ENCODE peak calls at places on chromosome 1, in seven cellular contexts. I, J, A, E, K, C and M are unnamed samples.

GRCh38 chr1:201954263-201955008 is 867 bp upstream of the TIMM17A start:
- DNase-seq in J (no peak), E (no peak), A (no peak), I (no peak), K (no peak), C (no peak), M (no peak)

GRCh38 chr1:13807213-13807612 is 107.2 kb downstream of the PRDM2 start:
- DNase-seq in J (no peak), K (no peak), C (peak; percentile 67), E (no peak), I (peak; percentile 35), A (peak; percentile 4), M (no peak)

GRCh38 chr1:68916227-68916853 is 419.5 kb upstream of the DEPDC1 start:
- DNase-seq in A (no peak), C (no peak), E (no peak), K (no peak), I (peak; percentile 3), J (no peak), M (no peak)

GRCh38 chr1:91846007-91846620 is 39.8 kb downstream of the TGFBR3 start:
- DNase-seq in J (no peak), C (no peak), E (peak; percentile 33), A (no peak), I (peak; percentile 35), K (no peak), M (no peak)

GRCh38 chr1:184682956-184683355 is 71.7 kb downstream of the EDEM3 start:
- DNase-seq in C (no peak), A (no peak), K (no peak), E (no peak), I (no peak), J (no peak), M (no peak)

GRCh38 chr1:29575826-29576225 is 339.5 kb downstream of the PTPRU start:
- DNase-seq in J (no peak), A (no peak), E (no peak), I (no peak), C (no peak), K (no peak), M (no peak)

GRCh38 chr1:145956776-145957442 is 908 bp downstream of the LIX1L start:
- DNase-seq in K (no peak), A (no peak), C (no peak), J (no peak), E (no peak), I (no peak), M (peak; percentile 50)

GRCh38 chr1:209741889-209742288 is 14.0 kb upstream of the TRAF3IP3 start:
- DNase-seq in K (no peak), J (no peak), E (no peak), I (no peak), A (no peak), C (no peak), M (no peak)

GRCh38 chr1:60732977-60733401 is 349.4 kb upstream of the NFIA start:
- DNase-seq in I (no peak), J (no peak), E (no peak), K (no peak), A (no peak), C (no peak), M (no peak)

GRCh38 chr1:167881069-167881468 is 32.9 kb downstream of the ADCY10 start:
- DNase-seq in E (no peak), A (no peak), I (no peak), K (no peak), J (no peak), C (no peak), M (no peak)

GRCh38 chr1:167066333-167067122 is 23.6 kb downstream of the GPA33 start:
- DNase-seq in E (peak; percentile 80), A (peak; percentile 86), J (peak; percentile 83), K (peak; percentile 96), I (peak; percentile 82), C (peak; percentile 82), M (peak; percentile 72)

GRCh38 chr1:75233302-75233929 is 99.2 kb downstream of the LHX8 start:
- DNase-seq in K (no peak), C (no peak), I (peak; percentile 42), J (no peak), E (no peak), A (peak; percentile 2), M (no peak)

GRCh38 chr1:231106347-231106746 is 55.5 kb upstream of the TRIM67 start:
- DNase-seq in A (no peak), J (no peak), E (no peak), K (no peak), C (no peak), I (no peak), M (no peak)

GRCh38 chr1:234607091-234608025 is 2.6 kb downstream of the IRF2BP2 start:
- DNase-seq in E (peak; percentile 44), C (no peak), J (no peak), K (peak; percentile 70), I (no peak), A (no peak), M (peak; percentile 45)

GRCh38 chr1:21317035-21317689 is 26.9 kb upstream of the ECE1 start:
- DNase-seq in I (no peak), J (no peak), K (peak; percentile 80), A (no peak), C (no peak), E (peak; percentile 78), M (no peak)

GRCh38 chr1:35600593-35600992 is 27.5 kb downstream of the TFAP2E start:
- DNase-seq in C (no peak), A (no peak), J (no peak), I (no peak), E (no peak), K (no peak), M (no peak)

GRCh38 chr1:2025491-2025981 is 6.4 kb downstream of the GABRD start:
- DNase-seq in C (no peak), J (peak; percentile 22), I (no peak), K (no peak), A (no peak), E (peak; percentile 55), M (no peak)

GRCh38 chr1:219433471-219434131 is 179.3 kb downstream of the ZC3H11B start:
- DNase-seq in I (no peak), K (no peak), A (no peak), E (no peak), C (no peak), J (no peak), M (no peak)
- H3K27ac ChIP-seq in I (no peak overlapping the region), K (peak overlapping the region; percentile 42), A (no peak overlapping the region), E (no peak overlapping the region), C (no peak overlapping the region), J (no peak overlapping the region), M (no peak overlapping the region)

DNA sequence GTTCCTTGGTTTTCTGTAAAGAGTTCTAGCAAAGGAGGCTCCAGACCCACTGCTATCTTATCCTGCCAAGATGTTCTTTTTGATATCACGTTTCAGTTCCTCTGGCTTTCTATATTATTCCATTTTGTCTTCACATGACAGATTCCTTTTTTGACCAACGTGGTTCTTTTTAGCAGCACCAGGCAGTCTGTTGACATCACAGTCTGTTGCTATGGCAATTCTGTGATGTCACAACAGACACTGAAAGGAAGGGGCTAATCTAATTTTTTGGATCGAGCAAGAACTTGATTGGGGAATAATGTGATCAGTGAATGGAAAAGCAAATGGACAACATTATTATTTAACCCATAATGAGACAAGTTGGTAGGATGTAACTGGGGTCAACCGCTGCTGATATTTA is 64.5 kb upstream of the GOLT1A start:
- DNase-seq in A (no peak), K (no peak), E (no peak), C (no peak), J (no peak), I (no peak), M (no peak)
- H3K27ac ChIP-seq in A (no peak overlapping the region), K (peak overlapping the region; percentile 27), E (no peak overlapping the region), C (no peak overlapping the region), J (no peak overlapping the region), I (no peak overlapping the region), M (no peak overlapping the region)

GRCh38 chr1:53326598-53327182 is 1.2 kb downstream of the LRP8 start:
- DNase-seq in J (no peak), C (peak; percentile 49), K (peak; percentile 76), I (peak; percentile 60), E (peak; percentile 29), A (peak; percentile 29), M (peak; percentile 17)

GRCh38 chr1:53328009-53328489 is at the start of gene LRP8:
- DNase-seq in E (peak; percentile 73), I (peak; percentile 81), J (peak; percentile 76), C (peak; percentile 66), A (peak; percentile 53), K (peak; percentile 89), M (peak; percentile 74)

GRCh38 chr1:53326088-53326597 is 1.7 kb downstream of the LRP8 start:
- DNase-seq in A (peak; percentile 83), C (peak; percentile 98), J (peak; percentile 87), K (peak; percentile 92), E (peak; percentile 80), I (peak; percentile 97), M (peak; percentile 87)

GRCh38 chr1:53328490-53329182 is 766 bp upstream of the LRP8 start:
- DNase-seq in I (no peak), A (no peak), J (no peak), K (peak; percentile 51), C (peak; percentile 73), E (peak; percentile 11), M (peak; percentile 2)

DNA sequence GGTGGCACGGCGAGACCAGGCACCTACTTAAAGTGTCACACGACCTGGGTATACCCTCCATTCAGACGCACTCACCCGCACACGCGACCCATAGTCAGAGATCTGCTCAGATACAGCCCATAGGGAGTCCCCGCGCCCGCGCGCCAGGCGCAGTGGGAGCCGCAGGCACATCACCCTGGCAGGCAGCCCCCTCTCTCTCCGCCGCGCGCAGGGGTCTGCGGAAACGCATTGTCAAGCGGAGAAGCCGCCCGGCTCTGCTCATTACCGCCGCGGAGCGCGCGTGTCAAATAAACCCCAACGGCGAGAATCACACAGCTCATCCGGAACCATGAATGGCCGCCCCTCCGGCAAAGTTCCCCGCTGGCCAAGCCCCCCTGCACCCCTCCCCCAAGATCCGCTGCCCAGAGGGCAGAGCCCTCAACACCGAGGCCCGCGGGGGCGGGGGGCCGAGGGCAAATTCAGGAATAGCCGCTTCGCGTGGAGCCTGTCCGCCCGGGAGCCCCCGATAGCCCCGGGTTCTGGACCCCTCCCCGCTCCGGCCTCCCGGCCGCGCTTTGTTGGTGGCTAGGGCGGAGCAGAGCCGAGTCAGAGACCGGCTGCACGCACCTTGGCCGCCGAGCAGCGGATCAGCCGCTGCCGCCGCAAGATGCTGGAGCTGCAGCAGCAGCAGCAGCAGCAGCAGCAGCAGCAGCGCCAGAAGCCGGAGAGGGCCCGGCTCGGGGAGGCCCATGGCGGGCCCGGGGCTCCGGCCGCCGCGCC is 508 bp downstream of the LRP8 start:
- DNase-seq in K (peak; percentile 76), I (peak; percentile 40), C (peak; percentile 52), E (peak; percentile 39), J (peak; percentile 39), A (peak; percentile 23), M (peak; percentile 41)
- H3K27ac ChIP-seq in K (no peak overlapping the region), I (peak overlapping the region; percentile 95), C (no peak overlapping the region), E (no peak overlapping the region), J (no peak overlapping the region), A (peak overlapping the region; percentile 99), M (peak overlapping the region; percentile 60)

GRCh38 chr1:973459-974292 is 7.4 kb downstream of the PLEKHN1 start:
- DNase-seq in C (no peak), J (no peak), E (peak; percentile 16), A (no peak), K (no peak), I (no peak), M (no peak)

GRCh38 chr1:974293-974640 is 7.6 kb downstream of the PERM1 start:
- DNase-seq in E (no peak), K (no peak), J (no peak), I (no peak), A (no peak), C (no peak), M (no peak)

GRCh38 chr1:975896-976683 is 5.8 kb downstream of the PERM1 start:
- DNase-seq in E (peak; percentile 44), A (peak; percentile 80), J (peak; percentile 67), C (peak; percentile 93), K (peak; percentile 83), I (peak; percentile 77), M (peak; percentile 70)

GRCh38 chr1:975365-975764 is 6.5 kb downstream of the PERM1 start:
- DNase-seq in I (no peak), K (no peak), A (no peak), E (peak; percentile 16), J (no peak), C (no peak), M (no peak)

GRCh38 chr1:974687-975328 is 7.1 kb downstream of the PERM1 start:
- DNase-seq in I (no peak), C (no peak), A (no peak), E (no peak), K (no peak), J (no peak), M (no peak)
- H3K27ac ChIP-seq in I (no peak overlapping the region), C (no peak overlapping the region), A (no peak overlapping the region), E (no peak overlapping the region), K (no peak overlapping the region), J (no peak overlapping the region), M (no peak overlapping the region)